ENCODE peak calls at places on chromosomes 13 and 19, in six cellular contexts. E, M, U, F, W and D are unnamed samples.

GRCh38 chr13:27137759-27138158 is 33.9 kb downstream of the USP12 start:
- DNase-seq in M (no peak), W (no peak), U (no peak), F (no peak), E (no peak), D (peak)

GRCh38 chr13:23865898-23866297 is 23.3 kb downstream of the MIPEP start:
- DNase-seq in M (no peak), E (no peak), W (no peak), U (no peak), F (no peak), D (no peak)

GRCh38 chr13:65959305-65959704 is 1270.8 kb downstream of the PCDH9 start:
- DNase-seq in F (no peak), E (no peak), W (no peak), U (no peak), M (peak), D (no peak)

GRCh38 chr19:13079542-13079986 is 23.1 kb downstream of the LYL1 start:
- DNase-seq in U (peak), W (no peak), E (no peak), M (peak), F (no peak), D (no peak)

GRCh38 chr13:110713981-110714797 is 689 bp downstream of the ING1 start:
- DNase-seq in U (peak), M (peak), E (peak), F (peak), W (peak), D (peak)

GRCh38 chr13:86383151-86383550 is 583.9 kb upstream of the SLITRK6 start:
- DNase-seq in M (no peak), E (no peak), F (no peak), W (no peak), U (no peak), D (no peak)

GRCh38 chr13:91668844-91669495 is 270.5 kb downstream of the GPC5 start:
- DNase-seq in E (no peak), U (no peak), W (no peak), M (no peak), F (no peak), D (no peak)

GRCh38 chr19:5993516-5994406 is 15.8 kb upstream of the RANBP3 start:
- DNase-seq in E (no peak), F (no peak), M (no peak), U (peak), W (no peak), D (no peak)

GRCh38 chr13:105735269-105735668 is 800.2 kb downstream of the EFNB2 start:
- DNase-seq in W (no peak), E (no peak), F (no peak), M (no peak), U (no peak), D (no peak)

GRCh38 chr13:33069365-33069764 is 53.1 kb downstream of the KL start:
- DNase-seq in F (no peak), W (no peak), M (no peak), E (no peak), U (no peak), D (peak)

GRCh38 chr13:35143123-35143522 is 201.1 kb downstream of the NBEA start:
- DNase-seq in M (no peak), W (no peak), E (no peak), U (no peak), F (no peak), D (no peak)

GRCh38 chr19:11267316-11268085 is 5.2 kb upstream of the DOCK6 start:
- DNase-seq in W (no peak), M (no peak), F (no peak), U (no peak), E (no peak), D (no peak)

GRCh38 chr13:95505265-95505664 is 47.3 kb upstream of the CLDN10 start:
- DNase-seq in U (no peak), W (no peak), M (peak), E (no peak), F (no peak), D (peak)

GRCh38 chr13:77701305-77701704 is 3.8 kb downstream of the SLAIN1 start:
- DNase-seq in M (no peak), E (no peak), W (no peak), U (no peak), F (no peak), D (no peak)

GRCh38 chr13:113843063-113843654 is 20.7 kb downstream of the GAS6 start:
- DNase-seq in W (peak), F (no peak), U (no peak), M (no peak), E (no peak), D (no peak)

GRCh38 chr13:44726214-44726613 is 150.1 kb upstream of the TSC22D1 start:
- DNase-seq in E (peak), M (peak), U (no peak), W (no peak), F (no peak), D (no peak)

GRCh38 chr13:47457631-47458030 is 543.4 kb downstream of the SUCLA2 start:
- DNase-seq in M (peak), U (no peak), W (no peak), E (peak), F (no peak), D (no peak)

GRCh38 chr13:33260168-33261098 is 25.1 kb downstream of the STARD13 start:
- DNase-seq in M (no peak), W (no peak), U (no peak), E (no peak), F (no peak), D (no peak)

GRCh38 chr19:41323430-41324125 is 13.6 kb downstream of the CCDC97 start:
- DNase-seq in U (peak), M (peak), W (peak), E (peak), F (no peak), D (peak)

GRCh38 chr19:17725422-17726078 is 6.3 kb downstream of the MAP1S start:
- DNase-seq in M (no peak), E (no peak), W (no peak), U (no peak), F (no peak), D (peak)

GRCh38 chr19:33928458-33928950 is 131.8 kb downstream of the KCTD15 start:
- DNase-seq in M (no peak), F (no peak), E (no peak), U (no peak), W (no peak), D (no peak)

GRCh38 chr19:33927789-33928457 is 131.3 kb downstream of the KCTD15 start:
- DNase-seq in F (no peak), E (no peak), W (no peak), M (no peak), U (no peak), D (peak)
- H3K27ac ChIP-seq in F (no peak), E (no peak), W (no peak), M (no peak), U (no peak), D (peak)

DNA sequence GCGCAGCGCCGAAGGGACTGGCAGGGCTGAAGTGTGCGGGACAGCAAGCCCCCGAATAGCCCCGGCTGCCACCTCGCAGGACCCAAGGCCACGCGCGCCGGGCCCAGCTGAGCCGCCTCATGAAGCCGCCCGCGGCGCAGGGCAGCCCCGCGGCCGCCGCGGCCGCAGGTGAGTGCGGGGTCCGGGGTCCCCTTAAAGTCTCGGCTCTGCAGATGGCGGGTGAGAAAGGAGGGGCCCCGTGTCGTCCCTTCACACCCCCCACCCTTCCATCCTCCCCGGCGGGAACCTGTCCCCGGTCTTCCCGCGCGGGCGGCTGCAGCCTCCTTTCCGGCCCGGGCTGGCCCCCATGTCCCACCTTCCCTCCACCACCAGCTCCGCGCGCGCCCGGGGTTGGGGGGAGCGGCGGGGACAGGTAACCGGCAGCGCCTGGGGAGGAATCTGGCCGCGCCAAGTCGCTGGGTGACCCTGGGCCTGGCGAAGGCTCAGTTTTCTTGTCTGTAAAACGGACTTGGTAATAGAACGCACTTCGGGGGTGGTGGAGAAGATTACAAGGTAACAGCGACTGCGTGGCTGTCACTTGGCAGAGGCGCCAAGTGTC is 338 bp downstream of the RGCC start:
- DNase-seq in E (no peak), M (no peak), U (peak), W (no peak), F (peak), D (peak)
- H3K27ac ChIP-seq in E (no peak), M (peak), U (peak), W (no peak), F (peak), D (no peak)

GRCh38 chr19:27872370-27872769 is 1340.6 kb downstream of the UQCRFS1 start:
- DNase-seq in M (no peak), U (no peak), W (no peak), F (no peak), E (no peak), D (no peak)

GRCh38 chr19:27870293-27870692 is 1342.7 kb downstream of the UQCRFS1 start:
- DNase-seq in M (no peak), E (no peak), U (no peak), W (no peak), F (no peak), D (no peak)

GRCh38 chr19:27865927-27866777 is 1346.8 kb downstream of the UQCRFS1 start:
- DNase-seq in W (no peak), F (no peak), M (no peak), E (no peak), U (no peak), D (no peak)

DNA sequence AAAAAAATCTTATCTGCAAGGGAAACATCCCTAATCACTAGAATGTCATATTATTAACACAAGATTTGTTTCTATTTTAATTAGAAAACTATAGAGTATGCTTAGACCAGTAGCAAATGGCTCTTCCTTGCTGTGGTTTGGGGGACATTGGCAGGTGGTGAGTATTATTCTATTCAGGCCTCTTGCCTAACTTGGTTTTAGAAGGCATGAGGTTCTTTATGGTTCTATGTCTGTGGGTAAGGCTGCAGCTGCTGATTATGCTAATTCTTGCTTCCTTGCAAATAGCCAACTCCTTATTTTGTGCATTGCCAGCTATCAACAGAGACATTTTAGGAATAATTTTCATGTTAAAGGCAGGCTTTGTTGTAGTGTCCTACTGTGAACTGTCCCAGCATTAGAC is 1345.0 kb downstream of the UQCRFS1 start:
- DNase-seq in W (no peak), E (no peak), M (no peak), U (no peak), F (no peak), D (no peak)
- H3K27ac ChIP-seq in W (no peak), E (no peak), M (no peak), U (no peak), F (no peak), D (no peak)

GRCh38 chr19:30388327-30388726 is 16.1 kb downstream of the ZNF536 start:
- DNase-seq in F (no peak), U (no peak), W (no peak), E (no peak), M (no peak), D (no peak)

GRCh38 chr19:30391052-30391451 is 18.9 kb downstream of the ZNF536 start:
- DNase-seq in W (no peak), U (no peak), F (no peak), M (no peak), E (no peak), D (no peak)

GRCh38 chr19:30388819-30389218 is 16.6 kb downstream of the ZNF536 start:
- DNase-seq in F (no peak), W (no peak), U (no peak), M (no peak), E (no peak), D (no peak)

GRCh38 chr19:30391554-30392551 is 19.7 kb downstream of the ZNF536 start:
- DNase-seq in E (no peak), W (no peak), F (no peak), M (peak), U (no peak), D (peak)

DNA sequence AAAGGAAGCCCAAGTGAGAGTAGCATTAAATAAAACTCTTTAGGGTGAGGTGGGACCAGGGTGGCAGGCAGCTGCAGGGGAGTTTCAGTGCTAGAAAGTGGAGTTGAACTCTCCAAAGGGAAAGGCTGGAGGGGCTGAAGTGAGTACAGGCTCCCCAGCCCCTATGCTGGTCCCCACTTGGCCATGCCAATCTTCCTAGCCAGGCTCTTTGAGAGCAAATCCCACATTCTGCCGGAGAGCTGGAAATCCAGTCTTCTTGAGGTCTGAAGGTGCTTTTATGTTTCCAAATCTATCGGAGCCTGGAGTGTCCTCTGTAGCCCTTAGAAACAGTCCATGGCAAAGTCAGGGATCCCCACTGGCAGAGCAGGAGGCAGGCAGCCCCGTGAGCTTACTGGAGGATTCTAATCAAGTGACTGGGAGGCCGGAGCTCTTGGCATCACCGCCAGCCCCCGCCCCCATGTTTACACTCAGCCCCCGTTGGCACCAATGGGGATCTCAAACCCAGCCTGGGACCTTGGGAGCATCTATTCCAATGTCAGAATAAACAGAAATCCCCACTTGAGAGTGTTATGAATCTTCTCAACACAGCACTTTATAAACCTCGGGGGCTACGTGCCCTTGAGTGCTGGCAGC is 18.3 kb downstream of the ZNF536 start:
- DNase-seq in F (no peak), E (no peak), W (no peak), M (no peak), U (no peak), D (no peak)
- H3K27ac ChIP-seq in F (peak), E (no peak), W (no peak), M (no peak), U (no peak), D (no peak)